ENCODE peak calls at places on chromosomes 13 and 19, in four cellular contexts. One of them, this sample, is unnamed.

GRCh38 chr19:18340237-18340989 is at the start of gene PGPEP1:
- DNase-seq in H9: peak
- DNase-seq in IMR-90: peak
- DNase-seq in H1: no peak
- DNase-seq in this sample: peak

GRCh38 chr13:99883805-99884204 is 87.8 kb downstream of the ZIC5 start:
- DNase-seq in IMR-90: no peak
- DNase-seq in H9: no peak
- DNase-seq in H1: no peak
- DNase-seq in this sample: no peak

GRCh38 chr13:114155923-114156883 is 22.9 kb upstream of the CFAP97D2 start:
- DNase-seq in H1: no peak
- DNase-seq in H9: no peak
- DNase-seq in IMR-90: no peak
- DNase-seq in this sample: no peak

GRCh38 chr19:29482855-29483640 is 42.7 kb upstream of the VSTM2B start:
- DNase-seq in H9: no peak
- DNase-seq in H1: no peak
- DNase-seq in IMR-90: no peak
- DNase-seq in this sample: no peak

GRCh38 chr13:64529874-64530485 is 2700.2 kb downstream of the PCDH9 start:
- DNase-seq in H9: peak
- DNase-seq in H1: peak
- DNase-seq in IMR-90: no peak
- DNase-seq in this sample: peak

GRCh38 chr13:73329355-73329754 is 270.6 kb downstream of the KLF5 start:
- DNase-seq in IMR-90: no peak
- DNase-seq in H9: no peak
- DNase-seq in H1: no peak
- DNase-seq in this sample: no peak

GRCh38 chr13:78913656-78914055 is 254.7 kb upstream of the OBI1 start:
- DNase-seq in H9: no peak
- DNase-seq in IMR-90: no peak
- DNase-seq in H1: no peak
- DNase-seq in this sample: no peak

GRCh38 chr19:1699998-1700732 is 47.8 kb upstream of the TCF3 start:
- DNase-seq in IMR-90: no peak
- DNase-seq in H9: no peak
- DNase-seq in H1: no peak
- DNase-seq in this sample: no peak

GRCh38 chr13:80666782-80667537 is 326.0 kb upstream of the SPRY2 start:
- DNase-seq in IMR-90: no peak
- DNase-seq in H9: no peak
- DNase-seq in H1: no peak
- DNase-seq in this sample: no peak

GRCh38 chr13:27353166-27353583 is 71.2 kb upstream of the GTF3A start:
- DNase-seq in H1: no peak
- DNase-seq in H9: no peak
- DNase-seq in IMR-90: peak
- DNase-seq in this sample: no peak

GRCh38 chr13:47000166-47000565 is 103.3 kb upstream of the HTR2A start:
- DNase-seq in IMR-90: peak
- DNase-seq in H9: no peak
- DNase-seq in H1: no peak
- DNase-seq in this sample: no peak

GRCh38 chr13:70016116-70016515 is 91.5 kb upstream of the ATXN8OS start:
- DNase-seq in H1: no peak
- DNase-seq in IMR-90: no peak
- DNase-seq in H9: peak
- DNase-seq in this sample: no peak

GRCh38 chr19:1873524-1874473 is 10.4 kb upstream of the KLF16 start:
- DNase-seq in IMR-90: no peak
- DNase-seq in H1: no peak
- DNase-seq in H9: peak
- DNase-seq in this sample: no peak

GRCh38 chr19:45251452-45252354 is 632 bp downstream of the MARK4 start:
- DNase-seq in H1: no peak
- DNase-seq in H9: no peak
- DNase-seq in IMR-90: no peak
- DNase-seq in this sample: peak

GRCh38 chr19:18543814-18544475 is 572 bp upstream of the FKBP8 start:
- DNase-seq in IMR-90: peak
- DNase-seq in H9: peak
- DNase-seq in H1: no peak
- DNase-seq in this sample: peak

GRCh38 chr19:14830702-14831101 is 4.3 kb downstream of the OR7A5 start:
- DNase-seq in H9: no peak
- DNase-seq in H1: no peak
- DNase-seq in IMR-90: no peak
- DNase-seq in this sample: no peak

GRCh38 chr13:31956944-31957644 is 74.5 kb upstream of the FRY start:
- DNase-seq in H1: no peak
- DNase-seq in IMR-90: peak
- DNase-seq in H9: no peak
- DNase-seq in this sample: no peak

GRCh38 chr13:26425439-26426358 is 131.8 kb upstream of the WASF3 start:
- DNase-seq in H1: no peak
- DNase-seq in IMR-90: peak
- DNase-seq in H9: no peak
- DNase-seq in this sample: no peak

GRCh38 chr13:41409611-41410010 is 47.7 kb upstream of the RGCC start:
- DNase-seq in IMR-90: no peak
- DNase-seq in H9: no peak
- DNase-seq in H1: no peak
- DNase-seq in this sample: no peak

GRCh38 chr13:82647540-82647939 is 1234.7 kb downstream of the SLITRK1 start:
- DNase-seq in H1: no peak
- DNase-seq in IMR-90: no peak
- DNase-seq in H9: peak
- DNase-seq in this sample: peak

GRCh38 chr13:50224534-50224933 is 209.3 kb downstream of the KCNRG start:
- DNase-seq in H1: no peak
- DNase-seq in H9: no peak
- DNase-seq in IMR-90: peak
- DNase-seq in this sample: no peak

GRCh38 chr13:35874704-35875103 is 256.5 kb downstream of the DCLK1 start:
- DNase-seq in IMR-90: no peak
- DNase-seq in H1: no peak
- DNase-seq in H9: no peak
- DNase-seq in this sample: no peak

DNA sequence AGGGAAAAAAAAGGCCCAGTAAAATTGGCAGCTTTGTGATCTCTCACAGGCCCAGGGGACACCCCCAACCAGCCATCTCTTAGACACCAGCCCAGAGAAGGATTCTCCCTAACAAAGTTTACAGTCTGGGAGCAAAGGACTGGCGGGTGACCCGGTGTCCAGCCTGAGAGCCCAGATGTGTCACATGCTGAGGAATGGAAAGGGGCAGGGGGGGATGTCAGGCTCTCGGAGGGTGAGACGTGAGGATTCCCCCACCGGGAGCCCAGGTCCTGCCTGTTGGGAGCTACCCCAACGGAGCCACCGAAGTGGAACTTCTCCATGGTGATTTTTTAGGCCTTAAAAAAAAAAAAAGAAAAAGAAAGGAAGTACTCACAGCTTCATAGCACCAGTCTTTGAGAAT is 4.8 kb upstream of the CTXN1 start:
- DNase-seq in IMR-90: no peak
- DNase-seq in H1: no peak
- DNase-seq in H9: no peak
- DNase-seq in this sample: no peak
- H4K5ac ChIP-seq in IMR-90: no peak
- H4K5ac ChIP-seq in H1: no peak
- H4K5ac ChIP-seq in H9: no peak
- H4K5ac ChIP-seq in this sample: no peak

GRCh38 chr19:49954092-49954825 is 6.7 kb downstream of the SIGLEC11 start:
- DNase-seq in H9: no peak
- DNase-seq in H1: no peak
- DNase-seq in IMR-90: peak
- DNase-seq in this sample: no peak
- H3K27ac ChIP-seq in H9: no peak
- H3K27ac ChIP-seq in H1: no peak
- H3K27ac ChIP-seq in IMR-90: no peak
- H3K27ac ChIP-seq in this sample: no peak

GRCh38 chr19:12670159-12670928 is 3.7 kb downstream of the WDR83 start:
- DNase-seq in H9: no peak
- DNase-seq in H1: no peak
- DNase-seq in IMR-90: no peak
- DNase-seq in this sample: no peak
- H3K18ac ChIP-seq in H9: no peak
- H3K18ac ChIP-seq in H1: no peak
- H3K18ac ChIP-seq in IMR-90: no peak
- H3K18ac ChIP-seq in this sample: no peak

DNA sequence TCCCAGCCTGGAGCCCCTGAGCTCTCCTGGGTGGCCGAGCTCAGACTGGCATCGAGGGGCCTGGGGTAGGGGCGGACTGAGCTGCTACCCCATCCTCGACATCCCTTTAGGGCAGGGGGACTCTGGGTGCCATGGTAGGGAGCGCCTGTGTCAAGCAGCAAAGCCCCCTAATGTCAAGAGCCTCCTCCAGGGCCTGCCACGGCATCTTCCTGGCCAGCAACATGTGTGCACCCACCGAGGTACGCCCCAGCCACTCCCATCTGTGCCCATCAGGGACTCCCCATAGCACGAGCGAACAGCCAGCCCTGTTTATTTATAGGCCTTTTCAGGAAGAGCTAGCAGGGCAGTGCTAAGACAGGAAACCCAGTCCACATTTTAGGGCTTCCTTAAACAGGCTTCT is 14.2 kb downstream of the LRP3 start:
- DNase-seq in IMR-90: no peak
- DNase-seq in H9: no peak
- DNase-seq in H1: no peak
- DNase-seq in this sample: no peak
- H4K5ac ChIP-seq in IMR-90: no peak
- H4K5ac ChIP-seq in H9: no peak
- H4K5ac ChIP-seq in H1: no peak
- H4K5ac ChIP-seq in this sample: no peak

GRCh38 chr19:13099073-13099999 is 3.3 kb downstream of the LYL1 start:
- DNase-seq in H1: no peak
- DNase-seq in IMR-90: no peak
- DNase-seq in H9: peak
- DNase-seq in this sample: peak

GRCh38 chr19:13097331-13098258 is 5.1 kb downstream of the LYL1 start:
- DNase-seq in H9: no peak
- DNase-seq in IMR-90: no peak
- DNase-seq in H1: no peak
- DNase-seq in this sample: no peak

GRCh38 chr19:13100031-13100588 is 2.5 kb downstream of the LYL1 start:
- DNase-seq in H9: no peak
- DNase-seq in IMR-90: no peak
- DNase-seq in H1: no peak
- DNase-seq in this sample: no peak

GRCh38 chr19:13096968-13097330 is 5.7 kb downstream of the LYL1 start:
- DNase-seq in IMR-90: no peak
- DNase-seq in H1: no peak
- DNase-seq in H9: no peak
- DNase-seq in this sample: no peak

DNA sequence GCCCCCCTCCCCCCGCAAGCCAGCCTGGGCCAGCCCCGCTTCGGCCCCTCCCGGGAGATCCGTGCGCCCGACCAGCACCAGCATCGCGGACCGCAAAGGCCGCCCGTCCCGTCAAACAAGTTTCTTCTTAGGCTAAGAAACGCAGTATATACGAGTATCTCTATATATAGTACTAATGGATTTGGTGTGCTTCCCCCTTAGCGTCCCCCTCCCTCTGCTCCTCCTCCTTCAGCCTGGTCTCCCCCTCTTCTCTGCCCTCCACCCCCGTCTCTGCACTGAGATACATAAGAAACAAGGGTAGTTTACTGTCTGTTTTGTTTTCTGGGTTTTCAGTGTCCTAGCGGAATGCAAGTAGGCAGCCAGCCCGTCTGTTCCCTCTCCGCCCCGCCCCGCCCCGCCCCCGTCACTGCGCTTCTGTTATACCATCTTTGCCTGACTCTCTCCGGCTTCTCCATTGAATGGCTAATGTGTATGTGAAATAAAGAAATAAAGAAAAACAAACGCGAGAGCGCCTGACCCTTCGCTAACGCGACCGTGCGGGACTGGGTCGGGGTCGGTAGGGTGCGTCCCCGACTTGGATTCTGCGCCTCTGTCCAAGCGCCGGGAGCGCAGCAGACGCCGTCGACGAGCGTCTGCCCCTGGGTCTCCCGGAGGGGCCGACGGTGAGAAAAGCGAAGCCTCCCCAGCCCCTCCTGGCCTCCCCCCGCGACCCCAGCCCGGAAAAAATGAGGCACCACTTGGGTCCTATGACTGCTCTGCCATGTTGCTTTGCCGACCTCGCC is 4.2 kb downstream of the LYL1 start:
- DNase-seq in H9: peak
- DNase-seq in H1: no peak
- DNase-seq in IMR-90: no peak
- DNase-seq in this sample: peak
- H3K27ac ChIP-seq in H9: no peak
- H3K27ac ChIP-seq in H1: no peak
- H3K27ac ChIP-seq in IMR-90: no peak
- H3K27ac ChIP-seq in this sample: no peak

DNA sequence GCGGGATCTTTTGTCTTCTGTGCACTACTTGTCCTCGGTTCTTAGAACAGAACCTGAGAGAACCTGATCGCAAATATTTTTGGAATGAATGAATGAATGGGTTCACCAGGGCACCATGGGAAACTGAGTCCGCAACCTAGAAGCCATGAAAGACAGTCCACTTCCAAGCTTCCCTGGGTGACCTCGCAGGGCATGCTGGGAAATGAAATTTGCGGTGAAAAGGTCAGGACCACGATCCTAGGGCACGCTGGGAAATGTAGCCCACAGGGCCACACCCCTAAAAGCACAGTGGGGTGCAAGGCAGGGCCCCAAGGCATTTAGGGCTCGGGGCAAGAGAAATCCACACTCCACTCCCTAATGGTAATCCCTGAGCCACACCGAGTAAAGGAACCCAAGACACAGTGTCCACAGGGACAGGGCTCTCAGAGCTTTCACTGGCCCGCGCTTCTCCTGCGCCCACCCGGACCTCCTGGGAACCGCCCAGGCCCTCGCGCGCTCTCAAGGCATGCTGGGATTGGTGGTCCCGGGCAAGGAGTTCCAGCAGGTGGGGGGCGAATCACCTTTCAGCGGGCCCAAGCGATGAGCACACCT is 1.1 kb upstream of the PPP1R12C start:
- DNase-seq in H1: peak
- DNase-seq in H9: peak
- DNase-seq in IMR-90: no peak
- DNase-seq in this sample: peak
- H3K18ac ChIP-seq in H1: peak
- H3K18ac ChIP-seq in H9: no peak
- H3K18ac ChIP-seq in IMR-90: no peak
- H3K18ac ChIP-seq in this sample: no peak

This sample was measured in mesendoderm.